ENCODE peak calls at places on chromosomes 4 and X, in four cellular contexts. One of them, this sample, is unnamed.

GRCh38 chr4:189834586-189834985 is 106.1 kb upstream of the FRG1 start:
- DNase-seq in OCI-LY7: no peak
- DNase-seq in cardiac fibroblast: no peak
- DNase-seq in A549: no peak
- DNase-seq in this sample: no peak

GRCh38 chr4:123298798-123299197 is 97.8 kb upstream of the SPRY1 start:
- DNase-seq in A549: no peak
- DNase-seq in cardiac fibroblast: no peak
- DNase-seq in OCI-LY7: no peak
- DNase-seq in this sample: no peak

GRCh38 chr4:121943941-121944340 is 7.9 kb downstream of the TRPC3 start:
- DNase-seq in cardiac fibroblast: no peak
- DNase-seq in OCI-LY7: peak
- DNase-seq in A549: peak
- DNase-seq in this sample: no peak

GRCh38 chr4:54169176-54169575 is 59.9 kb upstream of the PDGFRA start:
- DNase-seq in OCI-LY7: no peak
- DNase-seq in A549: no peak
- DNase-seq in cardiac fibroblast: peak
- DNase-seq in this sample: peak

GRCh38 chr4:2833671-2834000 is 10.0 kb upstream of the ADD1 start:
- DNase-seq in A549: no peak
- DNase-seq in cardiac fibroblast: no peak
- DNase-seq in OCI-LY7: no peak
- DNase-seq in this sample: no peak

GRCh38 chrX:1537031-1537715 is at the start of gene P2RY8:
- DNase-seq in cardiac fibroblast: peak
- DNase-seq in OCI-LY7: peak
- DNase-seq in A549: peak
- DNase-seq in this sample: no peak

GRCh38 chr4:118281611-118282442 is 71.0 kb downstream of the PRSS12 start:
- DNase-seq in A549: no peak
- DNase-seq in OCI-LY7: no peak
- DNase-seq in cardiac fibroblast: peak
- DNase-seq in this sample: peak

GRCh38 chr4:2339458-2340271 is 77.8 kb upstream of the MXD4 start:
- DNase-seq in OCI-LY7: no peak
- DNase-seq in A549: no peak
- DNase-seq in cardiac fibroblast: no peak
- DNase-seq in this sample: no peak

GRCh38 chrX:10071451-10072163 is 85.2 kb upstream of the CLCN4 start:
- DNase-seq in A549: no peak
- DNase-seq in OCI-LY7: no peak
- DNase-seq in cardiac fibroblast: no peak
- DNase-seq in this sample: no peak

GRCh38 chr4:129526812-129527211 is 430.9 kb downstream of the C4orf33 start:
- DNase-seq in cardiac fibroblast: peak
- DNase-seq in A549: peak
- DNase-seq in OCI-LY7: peak
- DNase-seq in this sample: no peak

GRCh38 chr4:180610317-180610716 is 1632.9 kb upstream of the TENM3 start:
- DNase-seq in OCI-LY7: no peak
- DNase-seq in A549: no peak
- DNase-seq in cardiac fibroblast: no peak
- DNase-seq in this sample: no peak

GRCh38 chr4:143558823-143559756 is 45.6 kb downstream of the SMARCA5 start:
- DNase-seq in OCI-LY7: peak
- DNase-seq in cardiac fibroblast: peak
- DNase-seq in A549: peak
- DNase-seq in this sample: no peak

GRCh38 chrX:3191821-3192220 is 150.6 kb downstream of the ARSF start:
- DNase-seq in A549: no peak
- DNase-seq in cardiac fibroblast: no peak
- DNase-seq in OCI-LY7: no peak
- DNase-seq in this sample: no peak

GRCh38 chrX:48711929-48712505 is 15.5 kb downstream of the SUV39H1 start:
- DNase-seq in A549: no peak
- DNase-seq in cardiac fibroblast: no peak
- DNase-seq in OCI-LY7: no peak
- DNase-seq in this sample: no peak

GRCh38 chr4:87983996-87984395 is 8.5 kb downstream of the SPP1 start:
- DNase-seq in A549: no peak
- DNase-seq in cardiac fibroblast: no peak
- DNase-seq in OCI-LY7: no peak
- DNase-seq in this sample: no peak

GRCh38 chr4:87985887-87986200 is 10.3 kb downstream of the SPP1 start:
- DNase-seq in A549: no peak
- DNase-seq in OCI-LY7: no peak
- DNase-seq in cardiac fibroblast: no peak
- DNase-seq in this sample: no peak

GRCh38 chr4:87986508-87986907 is 11.0 kb downstream of the SPP1 start:
- DNase-seq in OCI-LY7: no peak
- DNase-seq in cardiac fibroblast: no peak
- DNase-seq in A549: no peak
- DNase-seq in this sample: no peak

GRCh38 chr4:87982446-87982845 is 6.9 kb downstream of the SPP1 start:
- DNase-seq in OCI-LY7: no peak
- DNase-seq in A549: no peak
- DNase-seq in cardiac fibroblast: peak
- DNase-seq in this sample: no peak

GRCh38 chr4:87985097-87985886 is 9.8 kb downstream of the SPP1 start:
- DNase-seq in A549: peak
- DNase-seq in cardiac fibroblast: peak
- DNase-seq in OCI-LY7: peak
- DNase-seq in this sample: peak
- TF ChIP-seq CTCF in A549: peak
- TF ChIP-seq CTCF in cardiac fibroblast: peak
- TF ChIP-seq CTCF in OCI-LY7: peak
- TF ChIP-seq CTCF in this sample: peak

DNA sequence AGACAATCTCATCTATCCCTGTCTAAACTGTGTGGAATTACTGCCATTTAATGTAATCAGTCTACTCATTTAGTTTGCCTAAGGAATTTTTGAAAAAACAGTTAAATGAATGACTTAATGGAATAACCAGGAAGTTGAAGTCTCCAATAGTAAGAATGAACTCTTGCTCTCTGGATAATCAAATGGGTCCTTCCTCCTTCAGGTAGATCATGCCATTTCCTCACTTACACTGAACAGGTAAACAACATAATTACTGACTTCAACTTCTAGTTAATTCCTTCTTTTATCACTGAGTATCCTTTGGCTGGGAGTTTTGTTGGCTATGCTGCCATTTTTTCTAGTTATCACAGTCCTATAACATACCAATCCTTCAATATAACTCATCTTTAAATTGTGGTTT is 56.0 kb downstream of the ELOVL6 start:
- DNase-seq in A549: no peak
- DNase-seq in OCI-LY7: no peak
- DNase-seq in cardiac fibroblast: no peak
- DNase-seq in this sample: no peak
- TF ChIP-seq CTCF in A549: no peak
- TF ChIP-seq CTCF in OCI-LY7: no peak
- TF ChIP-seq CTCF in cardiac fibroblast: no peak
- TF ChIP-seq CTCF in this sample: no peak

GRCh38 chrX:49880668-49881067 is 1.4 kb downstream of the USP27X start:
- DNase-seq in A549: no peak
- DNase-seq in cardiac fibroblast: no peak
- DNase-seq in OCI-LY7: no peak
- DNase-seq in this sample: no peak

GRCh38 chrX:49878128-49878833 is 1.0 kb upstream of the USP27X start:
- DNase-seq in cardiac fibroblast: peak
- DNase-seq in A549: no peak
- DNase-seq in OCI-LY7: no peak
- DNase-seq in this sample: no peak

GRCh38 chrX:49879656-49880277 is 483 bp downstream of the USP27X start:
- DNase-seq in A549: no peak
- DNase-seq in OCI-LY7: no peak
- DNase-seq in cardiac fibroblast: no peak
- DNase-seq in this sample: no peak

GRCh38 chrX:49877397-49878101 is 1.7 kb upstream of the USP27X start:
- DNase-seq in cardiac fibroblast: no peak
- DNase-seq in A549: no peak
- DNase-seq in OCI-LY7: no peak
- DNase-seq in this sample: no peak

DNA sequence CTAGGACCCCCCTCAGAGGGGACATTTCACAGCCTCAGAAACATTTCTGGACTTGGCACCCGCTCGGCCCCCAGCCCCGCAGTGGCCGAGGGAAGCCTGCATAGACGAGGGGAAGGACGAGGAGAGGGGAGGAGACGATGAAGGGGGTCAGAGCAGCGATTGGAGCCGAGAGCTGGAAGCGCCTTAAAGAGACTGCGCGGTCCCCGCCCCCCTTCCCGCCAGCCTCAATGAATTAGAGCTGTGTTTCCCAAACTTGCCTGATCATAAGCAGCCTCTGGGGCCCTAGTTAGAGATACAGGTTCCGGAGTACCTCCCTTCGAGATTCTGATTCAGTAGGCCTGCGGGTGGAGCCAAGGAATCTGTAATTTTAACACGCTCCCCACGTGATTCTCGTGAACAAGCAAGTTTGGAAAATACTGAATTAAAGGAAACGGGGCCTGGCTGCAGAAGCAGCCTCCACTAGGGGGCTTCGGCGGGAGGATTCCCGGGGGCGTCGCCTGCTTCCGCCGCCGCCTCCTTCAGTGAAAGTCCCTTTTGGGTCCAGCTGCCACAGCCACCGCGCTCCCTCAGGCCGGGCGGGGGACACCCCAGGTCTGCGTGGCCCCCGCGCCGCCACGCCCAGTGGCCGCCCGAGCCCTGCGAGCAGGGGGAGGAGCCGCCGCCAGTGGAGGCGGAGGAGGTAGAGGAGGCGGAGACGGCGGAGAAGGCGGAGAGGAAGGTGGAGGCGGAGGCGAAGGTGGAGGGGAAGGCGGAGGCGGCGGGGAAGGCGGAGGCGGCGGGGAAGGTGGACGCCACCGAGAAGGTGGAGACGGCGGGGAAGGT is at the start of gene USP27X:
- DNase-seq in cardiac fibroblast: peak
- DNase-seq in OCI-LY7: peak
- DNase-seq in A549: peak
- DNase-seq in this sample: peak
- TF ChIP-seq CTCF in cardiac fibroblast: peak
- TF ChIP-seq CTCF in OCI-LY7: peak
- TF ChIP-seq CTCF in A549: peak
- TF ChIP-seq CTCF in this sample: peak

GRCh38 chr4:100848865-100849264 is 331.0 kb upstream of the EMCN start:
- DNase-seq in cardiac fibroblast: no peak
- DNase-seq in A549: peak
- DNase-seq in OCI-LY7: peak
- DNase-seq in this sample: no peak
- TF ChIP-seq CTCF in cardiac fibroblast: no peak
- TF ChIP-seq CTCF in A549: no peak
- TF ChIP-seq CTCF in OCI-LY7: peak
- TF ChIP-seq CTCF in this sample: peak

GRCh38 chr4:173507471-173508385 is 22.3 kb downstream of the HAND2 start:
- DNase-seq in OCI-LY7: no peak
- DNase-seq in cardiac fibroblast: no peak
- DNase-seq in A549: no peak
- DNase-seq in this sample: no peak

GRCh38 chr4:173504181-173504503 is 25.9 kb downstream of the HAND2 start:
- DNase-seq in cardiac fibroblast: peak
- DNase-seq in OCI-LY7: no peak
- DNase-seq in A549: no peak
- DNase-seq in this sample: no peak

GRCh38 chr4:173508386-173509002 is 21.5 kb downstream of the HAND2 start:
- DNase-seq in A549: no peak
- DNase-seq in OCI-LY7: no peak
- DNase-seq in cardiac fibroblast: no peak
- DNase-seq in this sample: no peak

GRCh38 chr4:173506780-173507211 is 23.2 kb downstream of the HAND2 start:
- DNase-seq in OCI-LY7: no peak
- DNase-seq in A549: no peak
- DNase-seq in cardiac fibroblast: no peak
- DNase-seq in this sample: no peak

GRCh38 chr4:173505924-173506779 is 23.9 kb downstream of the HAND2 start:
- DNase-seq in cardiac fibroblast: peak
- DNase-seq in A549: peak
- DNase-seq in OCI-LY7: peak
- DNase-seq in this sample: peak
- TF ChIP-seq CTCF in cardiac fibroblast: peak
- TF ChIP-seq CTCF in A549: peak
- TF ChIP-seq CTCF in OCI-LY7: peak
- TF ChIP-seq CTCF in this sample: peak

GRCh38 chrX:43333543-43333942 is 322.6 kb upstream of the MAOA start:
- DNase-seq in cardiac fibroblast: peak
- DNase-seq in A549: no peak
- DNase-seq in OCI-LY7: peak
- DNase-seq in this sample: no peak
- TF ChIP-seq CTCF in cardiac fibroblast: no peak
- TF ChIP-seq CTCF in A549: no peak
- TF ChIP-seq CTCF in OCI-LY7: peak
- TF ChIP-seq CTCF in this sample: no peak

DNA sequence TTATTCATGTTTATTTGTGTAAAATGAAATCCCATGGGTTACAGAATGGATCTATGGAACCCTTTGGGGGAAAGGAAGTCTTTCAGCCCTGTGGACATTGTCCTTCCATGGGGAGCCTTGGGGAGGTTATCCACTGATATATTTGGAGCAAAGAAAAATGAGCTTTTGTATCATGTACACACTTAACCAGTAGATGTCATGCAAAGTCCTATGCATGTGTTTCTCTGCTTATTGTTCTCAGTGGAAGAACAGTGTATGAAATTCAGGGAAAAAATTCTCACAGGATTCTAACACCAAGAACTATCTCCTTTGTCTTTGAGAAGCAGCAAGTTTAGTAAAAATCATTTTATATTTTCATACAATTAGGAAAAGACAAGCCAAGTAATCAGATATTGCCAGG is 105.3 kb downstream of the DTHD1 start:
- DNase-seq in A549: no peak
- DNase-seq in cardiac fibroblast: no peak
- DNase-seq in OCI-LY7: no peak
- DNase-seq in this sample: no peak
- TF ChIP-seq CTCF in A549: no peak
- TF ChIP-seq CTCF in cardiac fibroblast: no peak
- TF ChIP-seq CTCF in OCI-LY7: peak
- TF ChIP-seq CTCF in this sample: no peak